ENCODE peak calls at places on chromosome 6, in ten cellular contexts. E is GM12891, A is stomach, N is HCT116, B is GM23338, I is prostate gland, G is transverse colon, W is H1, J is HL-60, Y is sigmoid colon. M is an unnamed sample.

GRCh38 chr6:96162711-96163120 is 146.9 kb downstream of the FUT9 start:
- DNase-seq in J (no peak), A (no peak), Y (no peak), G (no peak), B (peak), N (no peak), W (peak), E (no peak), I (no peak), M (no peak)

GRCh38 chr6:107957165-107957908 is 671 bp downstream of the SEC63 start:
- DNase-seq in A (peak), E (peak), Y (peak), N (no peak), B (peak), J (peak), G (peak), W (no peak), I (peak), M (no peak)

GRCh38 chr6:88377976-88378580 is 211.9 kb upstream of the CNR1 start:
- DNase-seq in E (no peak), B (no peak), A (no peak), I (no peak), G (no peak), W (no peak), J (no peak), N (no peak), Y (no peak), M (no peak)

GRCh38 chr6:38522322-38522721 is 117.4 kb downstream of the BTBD9 start:
- DNase-seq in W (no peak), G (no peak), E (no peak), J (no peak), B (no peak), Y (no peak), I (no peak), N (no peak), A (no peak), M (no peak)

GRCh38 chr6:2503816-2504494 is 246.8 kb downstream of the MYLK4 start:
- DNase-seq in G (no peak), I (no peak), Y (no peak), B (no peak), J (peak), E (no peak), N (no peak), A (no peak), W (no peak), M (no peak)

GRCh38 chr6:141874930-141875602 is 257.7 kb upstream of the GJE1 start:
- DNase-seq in I (no peak), B (no peak), N (no peak), G (no peak), Y (no peak), A (no peak), J (peak), W (no peak), E (no peak), M (no peak)

GRCh38 chr6:31122803-31123706 is 2.8 kb upstream of the CDSN start:
- DNase-seq in W (no peak), B (no peak), G (no peak), N (peak), E (no peak), Y (peak), I (peak), A (peak), J (no peak), M (no peak)

GRCh38 chr6:111985202-111985731 is 68.6 kb upstream of the CCN6 start:
- DNase-seq in I (peak), E (no peak), Y (no peak), B (peak), W (peak), A (no peak), N (peak), G (no peak), J (no peak), M (peak)

GRCh38 chr6:37150314-37150713 is 19.6 kb upstream of the PIM1 start:
- DNase-seq in Y (no peak), N (no peak), E (no peak), J (no peak), I (no peak), B (no peak), W (no peak), A (no peak), G (no peak), M (no peak)

GRCh38 chr6:84882768-84883766 is 118.7 kb upstream of the TBX18 start:
- DNase-seq in W (no peak), A (no peak), E (no peak), Y (no peak), N (no peak), J (no peak), G (no peak), I (no peak), B (no peak), M (no peak)

GRCh38 chr6:127096167-127096566 is 22.3 kb upstream of the RSPO3 start:
- DNase-seq in W (no peak), E (no peak), J (no peak), I (no peak), G (no peak), B (no peak), A (no peak), N (no peak), Y (no peak), M (no peak)

GRCh38 chr6:11278207-11278559 is 45.7 kb upstream of the NEDD9 start:
- DNase-seq in N (no peak), J (no peak), I (no peak), W (no peak), G (no peak), A (no peak), E (no peak), Y (no peak), B (no peak), M (no peak)

GRCh38 chr6:149823013-149823412 is 41.1 kb downstream of the LRP11 start:
- DNase-seq in W (no peak), E (no peak), G (no peak), A (no peak), Y (no peak), N (no peak), J (no peak), I (no peak), B (peak), M (no peak)

GRCh38 chr6:145313041-145313855 is 422.1 kb downstream of the EPM2A start:
- DNase-seq in G (no peak), W (no peak), J (no peak), Y (no peak), A (no peak), E (no peak), I (no peak), B (no peak), N (no peak), M (no peak)

DNA sequence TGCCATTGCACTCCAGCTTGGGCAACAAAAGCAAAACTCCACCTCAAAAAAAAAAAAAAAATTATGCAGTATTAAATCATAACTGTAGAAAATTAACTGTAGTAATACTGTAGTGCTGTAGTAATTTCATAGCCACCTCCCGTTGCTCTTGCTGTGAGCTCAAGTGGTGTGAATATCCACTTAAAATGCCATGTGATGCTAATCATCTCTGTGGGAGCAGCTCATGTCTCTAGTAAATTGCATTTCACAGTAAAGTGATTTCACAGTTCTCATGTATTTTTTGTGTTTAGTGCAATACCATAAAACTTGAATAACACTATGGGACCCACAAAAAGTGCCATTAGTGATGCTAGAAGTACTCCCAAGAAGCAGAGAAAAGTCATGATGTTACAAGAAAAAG is 14.4 kb upstream of the FAM217A start:
- DNase-seq in G (no peak), A (no peak), B (no peak), Y (no peak), J (no peak), W (no peak), N (no peak), E (no peak), I (no peak), M (no peak)
- TF ChIP-seq POLR2AphosphoS5 in G (no peak), A (no peak), B (no peak), Y (no peak), J (no peak), W (no peak), N (no peak), E (no peak), I (no peak), M (no peak)

DNA sequence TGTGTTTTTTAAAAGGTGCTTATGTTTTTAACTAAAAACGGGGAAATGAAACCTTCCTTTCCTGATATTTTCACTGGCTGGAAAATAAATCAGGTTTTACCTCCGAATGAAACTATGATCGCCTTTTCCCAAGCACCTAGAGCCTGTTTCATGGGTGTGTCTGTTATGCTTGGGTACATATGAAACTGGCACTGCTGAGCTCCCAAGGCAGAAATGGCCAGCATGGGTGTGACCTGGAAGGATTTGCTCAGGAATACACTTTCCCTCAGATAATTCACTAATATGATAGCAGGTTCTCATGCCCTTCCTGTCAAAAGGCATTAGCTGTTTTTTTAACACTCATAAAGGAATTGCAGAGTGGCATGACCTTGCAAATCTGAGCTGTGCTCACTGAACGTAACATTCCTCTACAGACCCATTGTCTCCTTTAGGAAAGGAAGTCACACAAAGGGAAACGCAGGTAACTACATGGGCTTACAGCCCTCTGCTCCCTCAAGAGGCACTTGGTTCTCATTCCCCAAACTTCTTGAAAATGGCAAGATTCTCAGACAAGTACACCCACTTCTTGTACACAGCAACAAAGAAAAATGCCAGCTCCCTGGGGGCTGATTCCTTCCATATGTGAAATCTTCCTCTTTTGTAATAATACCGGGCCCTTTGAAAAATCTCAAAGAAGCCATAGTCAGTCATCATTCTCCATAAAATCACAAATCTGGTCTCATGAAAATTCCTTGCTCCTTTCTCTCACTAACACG is 72.7 kb downstream of the METTL24 start:
- DNase-seq in A (peak), J (no peak), Y (no peak), B (peak), E (no peak), I (peak), N (no peak), W (no peak), G (peak), M (no peak)
- TF ChIP-seq POLR2AphosphoS5 in A (peak), J (no peak), Y (no peak), B (no peak), E (no peak), I (no peak), N (no peak), W (no peak), G (no peak), M (no peak)

GRCh38 chr6:45773906-45774305 is 241.8 kb downstream of the CLIC5 start:
- DNase-seq in J (no peak), E (no peak), B (no peak), Y (no peak), W (no peak), N (no peak), A (no peak), I (no peak), G (no peak), M (peak)
- TF ChIP-seq POLR2AphosphoS5 in J (no peak), E (no peak), B (no peak), Y (no peak), W (no peak), N (no peak), A (no peak), I (no peak), G (no peak), M (no peak)

DNA sequence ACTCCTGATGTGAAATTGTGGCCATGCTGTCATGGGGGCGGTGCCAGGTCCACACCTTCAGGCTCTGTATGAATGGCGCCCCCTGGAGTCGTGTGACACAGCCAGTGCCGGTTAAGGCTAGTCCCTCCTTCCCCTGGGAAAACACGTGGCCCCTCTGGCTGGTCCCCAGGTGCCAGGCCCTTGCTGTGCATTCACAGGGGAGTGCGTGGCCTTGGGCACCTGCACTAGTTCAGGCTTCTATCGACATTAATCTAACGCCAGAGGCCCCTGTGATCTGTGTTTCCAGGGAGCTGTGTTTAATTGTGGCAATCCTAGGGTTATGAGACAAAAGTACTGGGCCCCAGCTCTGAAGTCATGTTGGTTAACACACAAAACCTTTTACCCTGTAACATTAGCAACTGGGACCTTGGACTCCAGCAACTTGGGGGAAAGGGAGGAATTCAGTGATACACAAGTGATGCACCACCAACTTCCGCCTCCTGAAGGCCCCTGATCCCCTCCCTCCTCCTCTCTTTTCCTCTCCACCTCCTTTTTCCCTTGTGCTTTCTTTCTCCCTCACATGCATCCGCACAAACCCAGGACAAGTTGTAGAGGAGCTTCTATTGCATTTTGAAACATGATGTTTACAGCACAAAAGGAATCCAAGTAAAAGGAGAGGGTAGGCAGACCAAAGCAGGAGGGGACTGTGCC is 74.0 kb downstream of the SSR1 start:
- DNase-seq in Y (peak), B (peak), J (peak), W (no peak), N (peak), E (no peak), I (peak), A (peak), G (peak), M (peak)
- TF ChIP-seq POLR2AphosphoS5 in Y (peak), B (no peak), J (peak), W (no peak), N (peak), E (no peak), I (peak), A (peak), G (no peak), M (peak)